ENCODE peak calls at places on chromosome 4, in seven cellular contexts. X, K, P, D, O, N and B are unnamed samples. For H3K9me3, the result is how much of the 10 kb centered on the place peaks cover.

GRCh38 chr4:138696771-138697170 is 318.8 kb upstream of the NOCT start:
- DNase-seq in X (no peak), K (no peak), P (no peak), D (no peak), O (no peak), N (no peak), B (no peak)

GRCh38 chr4:4962928-4963327 is 56.3 kb downstream of the CYTL1 start:
- DNase-seq in X (no peak), K (no peak), P (no peak), D (no peak), O (no peak), N (no peak), B (no peak)

GRCh38 chr4:90982787-90983186 is 855.6 kb downstream of the CCSER1 start:
- DNase-seq in X (no peak), K (no peak), P (no peak), D (no peak), O (no peak), N (no peak), B (no peak)

GRCh38 chr4:29805871-29806480 is 914.2 kb upstream of the PCDH7 start:
- DNase-seq in X (no peak), K (no peak), P (no peak), D (no peak), O (no peak), N (no peak), B (no peak)

GRCh38 chr4:68209003-68209402 is 36.5 kb downstream of the TMPRSS11B start:
- DNase-seq in X (no peak), K (no peak), P (no peak), D (no peak), O (no peak), N (no peak), B (no peak)

GRCh38 chr4:8026455-8026854 is 86.8 kb upstream of the AFAP1 start:
- DNase-seq in X (no peak), K (no peak), P (no peak), D (no peak), O (no peak), N (no peak), B (no peak)

GRCh38 chr4:94208918-94209317 is 1.3 kb downstream of the SMARCAD1 start:
- DNase-seq in X (no peak), K (no peak), P (no peak), D (no peak), O (no peak), N (no peak), B (no peak)

GRCh38 chr4:101801957-101802356 is 11.4 kb downstream of the BANK1 start:
- DNase-seq in X (no peak), K (no peak), P (no peak), D (no peak), O (no peak), N (no peak), B (no peak)

GRCh38 chr4:83013931-83014330 is 3.3 kb upstream of the LIN54 start:
- DNase-seq in X (no peak), K (no peak), P (no peak), D (no peak), O (no peak), N (no peak), B (no peak)

GRCh38 chr4:80446664-80447063 is 111.1 kb downstream of the CFAP299 start:
- DNase-seq in X (no peak), K (no peak), P (no peak), D (no peak), O (no peak), N (no peak), B (no peak)

GRCh38 chr4:145177906-145178538 is 2.4 kb downstream of the OTUD4 start:
- DNase-seq in X (no peak), K (no peak), P (no peak), D (no peak), O (no peak), N (no peak), B (peak)

GRCh38 chr4:90958256-90958895 is 831.2 kb downstream of the CCSER1 start:
- DNase-seq in X (no peak), K (peak), P (no peak), D (no peak), O (no peak), N (no peak), B (no peak)

GRCh38 chr4:7719354-7720174 is 220.1 kb downstream of the AFAP1 start:
- DNase-seq in X (peak), K (no peak), P (no peak), D (peak), O (peak), N (peak), B (peak)

GRCh38 chr4:2069986-2070385 is 10.9 kb downstream of the NAT8L start:
- DNase-seq in X (no peak), K (no peak), P (peak), D (no peak), O (no peak), N (no peak), B (no peak)

GRCh38 chr4:77582151-77582550 is 23.5 kb upstream of the CXCL13 start:
- DNase-seq in X (no peak), K (no peak), P (no peak), D (no peak), O (no peak), N (no peak), B (no peak)

GRCh38 chr4:105232374-105232773 is 85.7 kb downstream of the TET2 start:
- DNase-seq in X (no peak), K (peak), P (no peak), D (no peak), O (no peak), N (no peak), B (no peak)

GRCh38 chr4:102438873-102439614 is 62.1 kb upstream of the NFKB1 start:
- DNase-seq in X (no peak), K (peak), P (no peak), D (no peak), O (no peak), N (no peak), B (no peak)

GRCh38 chr4:6189511-6189910 is 10.8 kb downstream of the JAKMIP1 start:
- DNase-seq in X (no peak), K (no peak), P (no peak), D (no peak), O (no peak), N (no peak), B (no peak)

GRCh38 chr4:3368841-3369760 is 72.7 kb upstream of the HGFAC start:
- DNase-seq in X (peak), K (no peak), P (no peak), D (no peak), O (no peak), N (no peak), B (no peak)

GRCh38 chr4:54625391-54625790 is 32.4 kb upstream of the KIT start:
- DNase-seq in X (no peak), K (no peak), P (no peak), D (no peak), O (no peak), N (no peak), B (no peak)

GRCh38 chr4:176753049-176753448 is 39.7 kb downstream of the VEGFC start:
- DNase-seq in X (no peak), K (peak), P (no peak), D (no peak), O (no peak), N (no peak), B (no peak)

GRCh38 chr4:102625232-102625930 is 124.2 kb downstream of the NFKB1 start:
- DNase-seq in X (peak), K (no peak), P (no peak), D (peak), O (peak), N (no peak), B (no peak)

GRCh38 chr4:53321151-53321987 is 44.5 kb downstream of the SCFD2 start:
- DNase-seq in X (no peak), K (peak), P (no peak), D (no peak), O (no peak), N (no peak), B (no peak)

GRCh38 chr4:41628916-41629315 is 91.0 kb downstream of the LIMCH1 start:
- DNase-seq in X (no peak), K (no peak), P (no peak), D (no peak), O (no peak), N (no peak), B (no peak)

GRCh38 chr4:89898304-89898716 is 3.7 kb downstream of the MMRN1 start:
- DNase-seq in X (no peak), K (no peak), P (no peak), D (no peak), O (no peak), N (no peak), B (no peak)

GRCh38 chr4:38366451-38366850 is 297.5 kb upstream of the KLF3 start:
- DNase-seq in X (peak), K (no peak), P (peak), D (no peak), O (no peak), N (no peak), B (peak)

GRCh38 chr4:180292339-180292738 is 1950.9 kb upstream of the TENM3 start:
- DNase-seq in X (no peak), K (no peak), P (no peak), D (no peak), O (no peak), N (no peak), B (no peak)
- TF ChIP-seq CTCF in X (no peak), K (no peak), P (no peak), D (no peak), O (no peak), N (no peak), B (no peak)

GRCh38 chr4:113461281-113461680 is 300.3 kb downstream of the CAMK2D start:
- DNase-seq in X (no peak), K (no peak), P (no peak), D (no peak), O (no peak), N (no peak), B (no peak)

GRCh38 chr4:113462286-113462685 is 299.3 kb downstream of the CAMK2D start:
- DNase-seq in X (no peak), K (no peak), P (no peak), D (no peak), O (no peak), N (no peak), B (no peak)

GRCh38 chr4:113455081-113455480 is 306.5 kb downstream of the CAMK2D start:
- DNase-seq in X (no peak), K (no peak), P (no peak), D (no peak), O (no peak), N (no peak), B (no peak)

GRCh38 chr4:113452868-113453620 is 308.5 kb downstream of the CAMK2D start:
- DNase-seq in X (no peak), K (no peak), P (no peak), D (no peak), O (no peak), N (no peak), B (peak)

DNA sequence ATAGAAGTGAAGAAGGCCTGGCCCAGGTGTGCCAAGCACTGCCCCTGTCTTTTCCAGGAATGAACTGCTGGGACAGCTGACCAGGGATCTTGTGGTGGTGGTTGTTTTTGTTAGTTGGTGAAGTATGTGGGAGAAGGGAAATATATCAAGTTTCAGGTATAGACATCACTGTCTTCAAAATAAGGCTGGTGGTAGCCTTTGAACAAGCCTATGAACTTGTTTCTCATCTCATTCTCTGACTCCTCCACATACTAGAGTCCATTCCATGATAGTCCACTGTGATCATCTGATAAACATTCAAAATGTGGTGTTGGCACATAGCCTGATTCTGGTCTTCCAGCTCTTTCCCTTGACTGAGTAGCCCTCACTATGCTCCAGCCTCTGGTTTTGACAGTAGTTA is 303.7 kb downstream of the CAMK2D start:
- DNase-seq in X (no peak), K (no peak), P (no peak), D (no peak), O (no peak), N (no peak), B (no peak)
- H3K27ac ChIP-seq in X (no peak), K (no peak), P (no peak), D (no peak), O (no peak), N (peak), B (no peak)

GRCh38 chr4:88359558-88359957 is 19.1 kb upstream of the HERC6 start:
- DNase-seq in X (no peak), K (no peak), P (no peak), D (no peak), O (no peak), N (no peak), B (no peak)
- H3K9me3 ChIP-seq in X (under half), K (under half), P (under half), D (under half), O (under half), N (under half), B (under half)

DNA sequence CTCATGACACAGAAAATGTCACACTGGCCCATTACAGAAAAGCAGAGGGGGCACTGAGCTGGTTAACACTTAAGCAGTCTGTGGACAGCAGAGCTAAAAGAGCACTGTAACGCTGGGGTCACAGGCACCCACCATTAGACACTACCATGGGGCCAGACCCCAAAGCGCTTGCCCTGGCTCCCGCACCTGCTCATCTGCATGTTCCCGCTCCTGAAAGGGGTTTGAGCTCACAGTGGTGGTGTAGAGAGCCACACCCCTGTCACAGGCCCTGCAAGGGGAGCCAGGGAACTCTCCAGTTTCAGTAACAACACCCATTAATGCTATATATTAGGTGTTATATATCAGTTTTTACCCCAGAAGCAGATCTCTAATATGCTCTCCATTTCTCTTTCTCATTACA is 187.0 kb downstream of the ANKRD50 start:
- DNase-seq in X (no peak), K (no peak), P (no peak), D (no peak), O (no peak), N (peak), B (no peak)
- TF ChIP-seq CTCF in X (no peak), K (no peak), P (no peak), D (no peak), O (no peak), N (no peak), B (no peak)

DNA sequence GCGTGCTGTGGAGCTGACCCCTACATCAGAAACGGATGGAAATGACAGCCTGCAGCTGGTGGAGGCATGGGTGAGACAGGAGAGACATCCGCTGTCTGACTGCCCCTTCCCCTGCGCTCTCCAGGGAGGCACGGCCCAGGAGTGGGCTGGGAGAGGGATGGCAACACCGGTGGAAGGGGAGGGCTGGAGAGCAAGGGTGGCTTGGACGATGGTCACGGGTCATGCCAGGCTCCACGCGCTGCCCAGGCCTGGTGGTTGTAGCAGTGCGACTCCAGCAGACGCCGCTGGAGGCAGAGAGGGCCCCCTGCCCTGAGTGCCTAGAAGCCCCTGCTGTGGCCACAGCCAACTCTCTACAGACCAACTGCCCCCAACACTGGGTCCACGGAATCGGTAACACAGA is 47.9 kb downstream of the GAK start:
- DNase-seq in X (no peak), K (no peak), P (no peak), D (no peak), O (no peak), N (no peak), B (no peak)
- H3K27ac ChIP-seq in X (no peak), K (no peak), P (no peak), D (no peak), O (no peak), N (no peak), B (no peak)

GRCh38 chr4:589219-589963 is 13.3 kb upstream of the TMEM271 start:
- DNase-seq in X (peak), K (no peak), P (no peak), D (no peak), O (no peak), N (no peak), B (no peak)
- H3K9me3 ChIP-seq in X (under half), K (under half), P (under half), D (under half), O (under half), N (under half), B (under half)

GRCh38 chr4:66252291-66252690 is 582.0 kb upstream of the EPHA5 start:
- DNase-seq in X (no peak), K (no peak), P (no peak), D (no peak), O (no peak), N (no peak), B (no peak)
- TF ChIP-seq CTCF in X (no peak), K (no peak), P (no peak), D (no peak), O (no peak), N (no peak), B (no peak)